ENCODE peak calls at places on chromosomes 1 and 21, in six cellular contexts. G is spleen, F is HepG2, W is psoas muscle, E is left ventricle myocardium inferior, H is lower lobe of right lung. X is an unnamed sample.

GRCh38 chr1:230301322-230301721 is 124.8 kb downstream of the PGBD5 start:
- DNase-seq in G (peak; percentile 74), F (no peak), W (peak; percentile 23), E (no peak), H (no peak), X (no peak)

GRCh38 chr1:111706921-111707320 is 32.3 kb downstream of the INKA2 start:
- DNase-seq in G (no peak), F (no peak), W (no peak), E (no peak), H (no peak), X (no peak)

GRCh38 chr21:46295996-46296752 is 10.0 kb downstream of the YBEY start:
- DNase-seq in G (peak; percentile 92), F (peak; percentile 91), W (peak; percentile 93), E (peak; percentile 92), H (peak; percentile 90), X (peak; percentile 91)

GRCh38 chr1:151574575-151575529 is 34.7 kb downstream of the TUFT1 start:
- DNase-seq in G (no peak), F (no peak), W (no peak), E (no peak), H (no peak), X (no peak)

GRCh38 chr1:57165546-57165945 is 199.7 kb upstream of the C8B start:
- DNase-seq in G (no peak), F (no peak), W (no peak), E (no peak), H (no peak), X (no peak)

GRCh38 chr1:241679404-241679803 is 27.3 kb downstream of the WDR64 start:
- DNase-seq in G (no peak), F (no peak), W (no peak), E (no peak), H (no peak), X (no peak)

GRCh38 chr1:231918239-231919015 is 291.8 kb downstream of the DISC1 start:
- DNase-seq in G (no peak), F (no peak), W (no peak), E (no peak), H (no peak), X (no peak)

GRCh38 chr1:84603223-84603622 is 29.0 kb upstream of the CTBS start:
- DNase-seq in G (no peak), F (no peak), W (no peak), E (no peak), H (no peak), X (no peak)

GRCh38 chr1:225823811-225824261 is 13.9 kb downstream of the EPHX1 start:
- DNase-seq in G (no peak), F (no peak), W (peak; percentile 30), E (no peak), H (no peak), X (no peak)

GRCh38 chr1:200510228-200510623 is 100.4 kb upstream of the ZNF281 start:
- DNase-seq in G (no peak), F (peak; percentile 78), W (no peak), E (peak; percentile 18), H (no peak), X (no peak)

GRCh38 chr1:229380514-229381160 is 37.8 kb upstream of the CCSAP start:
- DNase-seq in G (no peak), F (no peak), W (no peak), E (no peak), H (no peak), X (no peak)

DNA sequence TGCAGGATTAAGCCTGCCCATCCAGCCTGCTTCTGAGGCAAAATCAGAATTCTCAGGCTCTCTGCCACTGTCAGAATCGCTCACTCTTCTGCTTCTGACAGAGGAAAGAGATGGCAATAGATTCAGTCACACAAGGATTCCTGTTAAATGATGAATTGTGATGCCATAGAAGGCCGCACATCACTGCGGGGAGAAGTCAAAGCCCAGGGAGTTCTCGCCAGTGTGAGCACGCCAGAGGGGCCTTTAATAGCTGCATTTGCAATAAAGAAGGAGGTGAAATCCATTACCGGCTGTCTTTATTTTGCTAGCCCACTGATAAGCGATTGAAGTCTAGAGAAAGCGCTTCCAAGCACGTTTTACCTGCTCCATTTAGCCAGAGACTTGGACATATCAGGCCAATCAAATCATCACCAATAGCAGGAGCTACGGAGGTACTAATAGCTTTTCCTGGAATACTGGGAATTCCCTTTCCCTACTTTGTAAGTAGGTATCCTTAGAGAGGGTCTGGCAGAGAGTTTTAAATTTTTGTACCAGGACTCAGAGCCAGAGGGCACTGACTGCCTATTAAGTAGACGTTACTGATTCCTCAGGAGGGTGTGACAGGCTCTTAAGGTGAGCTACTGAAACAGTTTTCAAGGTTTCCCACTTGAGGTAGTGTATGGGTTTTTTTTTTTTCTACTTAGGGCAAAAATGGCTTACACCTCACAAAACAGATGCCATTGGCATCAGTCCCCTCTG is 10.1 kb upstream of the TARBP1 start:
- DNase-seq in G (peak; percentile 13), F (no peak), W (no peak), E (no peak), H (no peak), X (no peak)
- H3K4me1 ChIP-seq in G (peaks cover 5% of the 10 kb centered on the region), F (peaks cover 26% of the 10 kb centered on the region), W (peaks cover 8% of the 10 kb centered on the region), E (peaks cover 12% of the 10 kb centered on the region), H (peaks cover 22% of the 10 kb centered on the region), X (peaks cover 9% of the 10 kb centered on the region)

GRCh38 chr1:33097137-33097611 is 16.2 kb downstream of the AZIN2 start:
- DNase-seq in G (no peak), F (no peak), W (no peak), E (no peak), H (no peak), X (no peak)
- H3K27ac ChIP-seq in G (peak overlapping the region; percentile 83), F (no peak overlapping the region), W (no peak overlapping the region), E (no peak overlapping the region), H (no peak overlapping the region), X (no peak overlapping the region)

DNA sequence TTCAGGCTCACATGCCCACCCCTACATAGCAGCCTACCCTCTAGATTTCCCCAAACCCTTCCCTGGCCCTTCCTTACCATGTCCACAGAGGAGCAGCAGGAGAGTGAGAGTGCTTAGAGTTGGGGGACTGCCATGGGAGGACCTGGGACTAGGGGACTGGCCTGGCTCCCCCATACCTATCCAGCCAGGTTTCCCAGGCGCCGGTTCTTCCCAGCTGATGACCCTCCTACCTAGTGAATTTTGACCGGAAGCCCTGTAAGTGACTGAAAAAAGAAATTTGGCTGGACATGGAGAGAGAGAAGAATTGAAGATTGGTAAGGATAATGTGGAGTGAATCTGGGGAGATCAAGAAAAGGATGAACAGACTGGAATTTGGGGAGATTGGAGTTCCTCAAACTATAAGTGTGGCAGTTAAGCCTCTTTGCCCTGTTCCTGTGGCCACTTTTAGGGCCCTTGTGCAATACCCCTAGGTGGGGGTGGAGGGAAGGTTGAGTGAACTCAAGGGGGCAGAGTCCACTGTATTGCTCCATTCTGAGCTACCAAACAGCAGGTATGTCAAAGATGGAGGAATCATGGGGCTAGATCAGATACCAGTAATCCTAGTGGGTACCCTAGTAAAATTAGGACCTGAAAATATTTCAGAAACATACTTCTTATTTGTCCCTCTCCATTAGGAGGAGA is 1.3 kb downstream of the HJV start:
- DNase-seq in G (no peak), F (peak; percentile 73), W (no peak), E (no peak), H (no peak), X (no peak)
- H3K4me3 ChIP-seq in G (no peak overlapping the region), F (no peak overlapping the region), W (peak overlapping the region; percentile 72), E (peak overlapping the region; percentile 61), H (no peak overlapping the region), X (no peak overlapping the region)

DNA sequence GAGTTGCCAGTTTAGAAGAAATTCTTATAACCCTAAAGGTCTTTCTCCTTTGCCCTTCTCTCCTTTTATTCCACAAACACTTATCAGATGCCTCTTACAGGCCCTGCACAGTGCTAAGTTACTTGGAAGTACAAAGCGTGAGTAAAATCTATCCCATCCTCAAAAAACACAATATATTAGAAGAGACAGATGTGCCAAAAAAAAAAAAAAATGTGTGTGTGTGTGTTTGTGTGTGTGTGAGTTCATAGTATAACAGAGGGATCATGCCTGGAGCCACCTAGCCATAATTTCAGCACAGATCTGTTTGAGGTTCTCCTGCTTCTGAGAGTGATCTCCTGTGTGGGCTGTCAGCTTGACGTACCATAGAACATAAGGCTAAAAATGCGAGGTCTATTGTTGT is 5.0 kb downstream of the FAM20B start:
- DNase-seq in G (no peak), F (no peak), W (no peak), E (no peak), H (no peak), X (no peak)
- H3K4me1 ChIP-seq in G (peaks cover 30% of the 10 kb centered on the region), F (peaks cover 72% of the 10 kb centered on the region), W (peaks cover 80% of the 10 kb centered on the region), E (peaks cover 93% of the 10 kb centered on the region), H (peaks cover 69% of the 10 kb centered on the region), X (peaks cover 37% of the 10 kb centered on the region)

GRCh38 chr21:38599381-38599975 is 101.2 kb upstream of the ERG start:
- DNase-seq in G (no peak), F (no peak), W (no peak), E (no peak), H (no peak), X (no peak)

GRCh38 chr21:38596264-38597042 is 98.2 kb upstream of the ERG start:
- DNase-seq in G (no peak), F (peak; percentile 12), W (no peak), E (no peak), H (no peak), X (no peak)

GRCh38 chr21:38600106-38600505 is 101.8 kb upstream of the ERG start:
- DNase-seq in G (no peak), F (no peak), W (no peak), E (no peak), H (no peak), X (no peak)

GRCh38 chr21:38597436-38597835 is 99.2 kb upstream of the ERG start:
- DNase-seq in G (no peak), F (no peak), W (no peak), E (no peak), H (no peak), X (no peak)

GRCh38 chr21:38598413-38598812 is 100.1 kb upstream of the ERG start:
- DNase-seq in G (no peak), F (no peak), W (no peak), E (no peak), H (no peak), X (no peak)
- H3K27ac ChIP-seq in G (no peak overlapping the region), F (no peak overlapping the region), W (no peak overlapping the region), E (no peak overlapping the region), H (no peak overlapping the region), X (no peak overlapping the region)

GRCh38 chr1:37951041-37951782 is 4.4 kb upstream of the INPP5B start:
- DNase-seq in G (no peak), F (no peak), W (peak; percentile 40), E (no peak), H (no peak), X (peak; percentile 33)
- H3K4me3 ChIP-seq in G (no peak overlapping the region), F (peak overlapping the region; percentile 44), W (no peak overlapping the region), E (no peak overlapping the region), H (no peak overlapping the region), X (no peak overlapping the region)

GRCh38 chr1:234731371-234732085 is 121.5 kb upstream of the IRF2BP2 start:
- DNase-seq in G (peak; percentile 83), F (peak; percentile 59), W (no peak), E (no peak), H (no peak), X (no peak)
- H3K4me1 ChIP-seq in G (peaks cover 24% of the 10 kb centered on the region), F (peaks cover 93% of the 10 kb centered on the region), W (peaks cover 15% of the 10 kb centered on the region), E (peaks cover 42% of the 10 kb centered on the region), H (peaks cover 36% of the 10 kb centered on the region), X (peaks cover 32% of the 10 kb centered on the region)

X was measured in upper lobe of right lung.